ENCODE peak calls at places on chromosomes 13 and 19, in four cellular contexts. W is activated T-cell treated with anti-CD3 and anti-CD28 coated beads for 48 hours, E is AG04450, V is NCI-H2081. F is an unnamed sample.

GRCh38 chr19:7943444-7944176 is at the start of gene TIMM44:
- DNase-seq in W (peak; percentile 99), E (peak; percentile 99), V (peak; percentile 99), F (peak; percentile 91)

GRCh38 chr13:19685034-19685433 is 51.6 kb downstream of the MPHOSPH8 start:
- DNase-seq in W (no peak), E (no peak), V (no peak), F (peak; percentile 48)

GRCh38 chr19:3336680-3337523 is 29.5 kb upstream of the NFIC start:
- DNase-seq in W (no peak), E (peak; percentile 18), V (peak; percentile 69), F (peak; percentile 56)

GRCh38 chr13:37748913-37749312 is 120.7 kb downstream of the TRPC4 start:
- DNase-seq in W (no peak), E (no peak), V (no peak), F (no peak)

GRCh38 chr13:113800576-113800926 is 41.5 kb downstream of the TMEM255B start:
- DNase-seq in W (no peak), E (no peak), V (no peak), F (no peak)

GRCh38 chr19:32692727-32693061 is 1.1 kb downstream of the NUDT19 start:
- DNase-seq in W (no peak), E (no peak), V (no peak), F (no peak)

GRCh38 chr13:23696610-23697009 is 126.4 kb downstream of the TNFRSF19 start:
- DNase-seq in W (no peak), E (no peak), V (no peak), F (no peak)

GRCh38 chr19:8504171-8504570 is 1.7 kb upstream of the PRAM1 start:
- DNase-seq in W (no peak), E (no peak), V (no peak), F (no peak)

GRCh38 chr13:62747629-62748028 is 1332.0 kb upstream of the PCDH20 start:
- DNase-seq in W (no peak), E (no peak), V (no peak), F (no peak)

GRCh38 chr19:49890349-49891311 is 6.1 kb downstream of the IL4I1 start:
- DNase-seq in W (peak; percentile 64), E (no peak), V (peak; percentile 27), F (no peak)

GRCh38 chr13:27851049-27851448 is 58.8 kb downstream of the GSX1 start:
- DNase-seq in W (no peak), E (no peak), V (no peak), F (no peak)

GRCh38 chr19:52949422-52949821 is 13.3 kb downstream of the ZNF816 start:
- DNase-seq in W (no peak), E (no peak), V (no peak), F (no peak)

GRCh38 chr19:43315851-43316250 is 37.6 kb upstream of the CD177 start:
- DNase-seq in W (no peak), E (no peak), V (no peak), F (no peak)

GRCh38 chr13:94239135-94239534 is 240.3 kb downstream of the DCT start:
- DNase-seq in W (no peak), E (peak; percentile 11), V (no peak), F (peak; percentile 59)

GRCh38 chr13:114047358-114047881 is 73.5 kb upstream of the C13orf46 start:
- DNase-seq in W (no peak), E (no peak), V (no peak), F (peak; percentile 55)

GRCh38 chr13:99261040-99261439 is 2.9 kb upstream of the GPR18 start:
- DNase-seq in W (no peak), E (no peak), V (no peak), F (no peak)

GRCh38 chr19:47391510-47392223 is 27.7 kb downstream of the MEIS3 start:
- DNase-seq in W (peak; percentile 75), E (peak; percentile 23), V (peak; percentile 67), F (peak; percentile 0)

GRCh38 chr19:3632739-3633558 is 6.4 kb upstream of the CACTIN start:
- DNase-seq in W (no peak), E (no peak), V (no peak), F (no peak)

GRCh38 chr13:113742000-113742441 is 17.0 kb upstream of the TMEM255B start:
- DNase-seq in W (no peak), E (no peak), V (no peak), F (no peak)

GRCh38 chr19:46856062-46857022 is 4.5 kb upstream of the ARHGAP35 start:
- DNase-seq in W (peak; percentile 87), E (peak; percentile 89), V (peak; percentile 90), F (peak; percentile 60)